ENCODE peak calls at places on chromosomes 12 and 14, in five cellular contexts. V is psoas muscle, G is left lobe of liver, H is GF-D8, X is NCI-H2081. O is an unnamed sample.

GRCh38 chr12:6701078-6701768 is 608 bp upstream of the PIANP start:
- DNase-seq in V (no peak), G (no peak), H (no peak), X (no peak), O (no peak)

GRCh38 chr12:56261503-56262230 is 3.5 kb upstream of the ANKRD52 start:
- DNase-seq in V (no peak), G (no peak), H (no peak), X (no peak), O (no peak)

GRCh38 chr12:41962171-41962572 is 182.5 kb downstream of the GXYLT1 start:
- DNase-seq in V (peak; percentile 31), G (no peak), H (no peak), X (peak; percentile 82), O (peak; percentile 16)

GRCh38 chr12:94074970-94075695 is 73.2 kb upstream of the PLXNC1 start:
- DNase-seq in V (peak; percentile 65), G (no peak), H (no peak), X (no peak), O (peak; percentile 30)

GRCh38 chr12:64611430-64612286 is 1.4 kb downstream of the RASSF3 start:
- DNase-seq in V (no peak), G (peak; percentile 60), H (no peak), X (no peak), O (peak; percentile 26)

GRCh38 chr12:24155042-24155441 is 205.6 kb upstream of the SOX5 start:
- DNase-seq in V (no peak), G (no peak), H (no peak), X (no peak), O (no peak)

GRCh38 chr12:113555226-113555625 is 83.6 kb upstream of the LHX5 start:
- DNase-seq in V (no peak), G (no peak), H (no peak), X (no peak), O (no peak)

GRCh38 chr14:67446371-67447032 is 34.5 kb upstream of the PLEK2 start:
- DNase-seq in V (no peak), G (no peak), H (no peak), X (peak; percentile 52), O (peak; percentile 66)

GRCh38 chr12:25420116-25420515 is 133.0 kb downstream of the LMNTD1 start:
- DNase-seq in V (no peak), G (no peak), H (no peak), X (no peak), O (no peak)